ENCODE peak calls at places on chromosome 6, in four cellular contexts. W is activated CD4-positive, CD25-positive, alpha-beta regulatory T cell; Z is NCI-H1092 treated with DMSO at 0.1 percent for 48 hours; M is fibroblast of mammary gland. T is an unnamed sample.

GRCh38 chr6:52562915-52563314 is 13.9 kb downstream of the TRAM2 start:
- DNase-seq in W (no peak), Z (no peak), M (no peak), T (no peak)

GRCh38 chr6:2471474-2471873 is 226.1 kb upstream of the GMDS start:
- DNase-seq in W (no peak), Z (peak), M (no peak), T (no peak)

GRCh38 chr6:111843347-111844147 is 29.7 kb downstream of the FYN start:
- DNase-seq in W (peak), Z (no peak), M (no peak), T (no peak)

GRCh38 chr6:43774776-43775583 is 5.0 kb downstream of the VEGFA start:
- DNase-seq in W (peak), Z (peak), M (peak), T (peak)

GRCh38 chr6:78492351-78493010 is 374.9 kb upstream of the IRAK1BP1 start:
- DNase-seq in W (no peak), Z (no peak), M (peak), T (no peak)

GRCh38 chr6:24228681-24229255 is 102.8 kb downstream of the NRSN1 start:
- DNase-seq in W (no peak), Z (no peak), M (peak), T (no peak)

GRCh38 chr6:157632821-157633220 is 190.2 kb upstream of the SNX9 start:
- DNase-seq in W (no peak), Z (no peak), M (peak), T (no peak)

GRCh38 chr6:112694986-112695385 is 347.9 kb downstream of the RFPL4B start:
- DNase-seq in W (no peak), Z (no peak), M (no peak), T (no peak)